ENCODE peak calls at places on chromosomes 7 and 10, in nine cellular contexts. One of them, this sample, is unnamed.

GRCh38 chr7:105086850-105087249 is 72.8 kb downstream of the KMT2E start:
- DNase-seq in astrocyte of the spinal cord: no peak
- DNase-seq in A673: no peak
- DNase-seq in astrocyte of the cerebellum: no peak
- DNase-seq in uterus: no peak
- DNase-seq in AG10803: no peak
- DNase-seq in neural crest cell: no peak
- DNase-seq in RWPE1: no peak
- DNase-seq in H1: no peak
- DNase-seq in this sample: no peak

GRCh38 chr10:28878236-28878970 is 201.1 kb downstream of the BAMBI start:
- DNase-seq in uterus: no peak
- DNase-seq in astrocyte of the cerebellum: no peak
- DNase-seq in RWPE1: no peak
- DNase-seq in neural crest cell: no peak
- DNase-seq in H1: no peak
- DNase-seq in A673: no peak
- DNase-seq in AG10803: no peak
- DNase-seq in astrocyte of the spinal cord: no peak
- DNase-seq in this sample: no peak

GRCh38 chr7:151179946-151180345 is 7.1 kb downstream of the ASB10 start:
- DNase-seq in RWPE1: no peak
- DNase-seq in A673: no peak
- DNase-seq in AG10803: no peak
- DNase-seq in neural crest cell: no peak
- DNase-seq in astrocyte of the spinal cord: no peak
- DNase-seq in uterus: no peak
- DNase-seq in H1: no peak
- DNase-seq in astrocyte of the cerebellum: no peak
- DNase-seq in this sample: no peak

GRCh38 chr10:90458054-90458453 is 399.8 kb downstream of the HTR7 start:
- DNase-seq in astrocyte of the cerebellum: no peak
- DNase-seq in AG10803: no peak
- DNase-seq in H1: no peak
- DNase-seq in uterus: no peak
- DNase-seq in A673: no peak
- DNase-seq in RWPE1: no peak
- DNase-seq in neural crest cell: no peak
- DNase-seq in astrocyte of the spinal cord: no peak
- DNase-seq in this sample: no peak

GRCh38 chr7:107946881-107947280 is 55.9 kb downstream of the DLD start:
- DNase-seq in RWPE1: no peak
- DNase-seq in H1: no peak
- DNase-seq in neural crest cell: peak
- DNase-seq in A673: no peak
- DNase-seq in astrocyte of the spinal cord: no peak
- DNase-seq in AG10803: no peak
- DNase-seq in astrocyte of the cerebellum: no peak
- DNase-seq in uterus: no peak
- DNase-seq in this sample: no peak

GRCh38 chr10:101972761-101973160 is 83.2 kb downstream of the ARMH3 start:
- DNase-seq in RWPE1: no peak
- DNase-seq in AG10803: no peak
- DNase-seq in neural crest cell: no peak
- DNase-seq in astrocyte of the spinal cord: no peak
- DNase-seq in A673: no peak
- DNase-seq in uterus: no peak
- DNase-seq in H1: no peak
- DNase-seq in astrocyte of the cerebellum: no peak
- DNase-seq in this sample: no peak

GRCh38 chr7:150992833-150993302 is 2.1 kb downstream of the NOS3 start:
- DNase-seq in neural crest cell: peak
- DNase-seq in A673: peak
- DNase-seq in uterus: no peak
- DNase-seq in AG10803: no peak
- DNase-seq in RWPE1: no peak
- DNase-seq in astrocyte of the cerebellum: no peak
- DNase-seq in astrocyte of the spinal cord: no peak
- DNase-seq in H1: no peak
- DNase-seq in this sample: no peak

GRCh38 chr10:134205-134742 is 981 bp upstream of the ZMYND11 start:
- DNase-seq in uterus: no peak
- DNase-seq in astrocyte of the cerebellum: no peak
- DNase-seq in neural crest cell: peak
- DNase-seq in A673: no peak
- DNase-seq in H1: no peak
- DNase-seq in AG10803: no peak
- DNase-seq in astrocyte of the spinal cord: peak
- DNase-seq in RWPE1: peak
- DNase-seq in this sample: no peak

GRCh38 chr10:119625570-119626280 is 25.5 kb upstream of the BAG3 start:
- DNase-seq in RWPE1: no peak
- DNase-seq in H1: no peak
- DNase-seq in neural crest cell: no peak
- DNase-seq in astrocyte of the spinal cord: no peak
- DNase-seq in AG10803: no peak
- DNase-seq in uterus: no peak
- DNase-seq in A673: no peak
- DNase-seq in astrocyte of the cerebellum: no peak
- DNase-seq in this sample: no peak

GRCh38 chr10:48655426-48656240 is 29.0 kb upstream of the WDFY4 start:
- DNase-seq in neural crest cell: no peak
- DNase-seq in A673: no peak
- DNase-seq in H1: no peak
- DNase-seq in AG10803: peak
- DNase-seq in RWPE1: peak
- DNase-seq in astrocyte of the cerebellum: no peak
- DNase-seq in astrocyte of the spinal cord: peak
- DNase-seq in uterus: peak
- DNase-seq in this sample: no peak

GRCh38 chr7:113159746-113160339 is 41.5 kb upstream of the SMIM30 start:
- DNase-seq in astrocyte of the spinal cord: peak
- DNase-seq in uterus: no peak
- DNase-seq in RWPE1: peak
- DNase-seq in A673: peak
- DNase-seq in H1: peak
- DNase-seq in AG10803: peak
- DNase-seq in neural crest cell: peak
- DNase-seq in astrocyte of the cerebellum: peak
- DNase-seq in this sample: no peak

GRCh38 chr7:131363719-131364118 is 36.0 kb downstream of the MKLN1 start:
- DNase-seq in uterus: no peak
- DNase-seq in A673: no peak
- DNase-seq in neural crest cell: no peak
- DNase-seq in astrocyte of the cerebellum: no peak
- DNase-seq in AG10803: no peak
- DNase-seq in H1: no peak
- DNase-seq in astrocyte of the spinal cord: no peak
- DNase-seq in RWPE1: no peak
- DNase-seq in this sample: no peak

GRCh38 chr10:126921974-126922525 is 16.8 kb downstream of the DOCK1 start:
- DNase-seq in neural crest cell: no peak
- DNase-seq in astrocyte of the cerebellum: no peak
- DNase-seq in uterus: no peak
- DNase-seq in AG10803: peak
- DNase-seq in A673: no peak
- DNase-seq in astrocyte of the spinal cord: peak
- DNase-seq in RWPE1: no peak
- DNase-seq in H1: no peak
- DNase-seq in this sample: no peak

GRCh38 chr7:266851-267840 is 22.8 kb upstream of the FOXL3 start:
- DNase-seq in AG10803: no peak
- DNase-seq in astrocyte of the cerebellum: no peak
- DNase-seq in H1: peak
- DNase-seq in A673: no peak
- DNase-seq in RWPE1: peak
- DNase-seq in uterus: no peak
- DNase-seq in neural crest cell: peak
- DNase-seq in astrocyte of the spinal cord: no peak
- DNase-seq in this sample: no peak

GRCh38 chr10:130932326-130933007 is 379.1 kb downstream of the TCERG1L start:
- DNase-seq in uterus: no peak
- DNase-seq in AG10803: no peak
- DNase-seq in RWPE1: no peak
- DNase-seq in astrocyte of the spinal cord: no peak
- DNase-seq in A673: no peak
- DNase-seq in H1: no peak
- DNase-seq in astrocyte of the cerebellum: no peak
- DNase-seq in neural crest cell: no peak
- DNase-seq in this sample: no peak

GRCh38 chr10:101646369-101646768 is 48.6 kb downstream of the FBXW4 start:
- DNase-seq in astrocyte of the spinal cord: no peak
- DNase-seq in uterus: peak
- DNase-seq in neural crest cell: no peak
- DNase-seq in RWPE1: no peak
- DNase-seq in A673: no peak
- DNase-seq in AG10803: no peak
- DNase-seq in astrocyte of the cerebellum: no peak
- DNase-seq in H1: no peak
- DNase-seq in this sample: no peak

GRCh38 chr7:136911362-136911761 is 42.9 kb downstream of the CHRM2 start:
- DNase-seq in astrocyte of the cerebellum: no peak
- DNase-seq in RWPE1: no peak
- DNase-seq in neural crest cell: no peak
- DNase-seq in astrocyte of the spinal cord: peak
- DNase-seq in H1: no peak
- DNase-seq in AG10803: peak
- DNase-seq in A673: peak
- DNase-seq in uterus: no peak
- DNase-seq in this sample: no peak

GRCh38 chr7:91357379-91357778 is 93.1 kb downstream of the FZD1 start:
- DNase-seq in neural crest cell: no peak
- DNase-seq in H1: no peak
- DNase-seq in astrocyte of the spinal cord: no peak
- DNase-seq in RWPE1: no peak
- DNase-seq in astrocyte of the cerebellum: no peak
- DNase-seq in uterus: no peak
- DNase-seq in AG10803: no peak
- DNase-seq in A673: no peak
- DNase-seq in this sample: no peak

GRCh38 chr10:117439243-117439912 is 64.1 kb upstream of the PDZD8 start:
- DNase-seq in uterus: peak
- DNase-seq in A673: no peak
- DNase-seq in astrocyte of the spinal cord: peak
- DNase-seq in astrocyte of the cerebellum: peak
- DNase-seq in neural crest cell: no peak
- DNase-seq in RWPE1: peak
- DNase-seq in AG10803: peak
- DNase-seq in H1: no peak
- DNase-seq in this sample: no peak

DNA sequence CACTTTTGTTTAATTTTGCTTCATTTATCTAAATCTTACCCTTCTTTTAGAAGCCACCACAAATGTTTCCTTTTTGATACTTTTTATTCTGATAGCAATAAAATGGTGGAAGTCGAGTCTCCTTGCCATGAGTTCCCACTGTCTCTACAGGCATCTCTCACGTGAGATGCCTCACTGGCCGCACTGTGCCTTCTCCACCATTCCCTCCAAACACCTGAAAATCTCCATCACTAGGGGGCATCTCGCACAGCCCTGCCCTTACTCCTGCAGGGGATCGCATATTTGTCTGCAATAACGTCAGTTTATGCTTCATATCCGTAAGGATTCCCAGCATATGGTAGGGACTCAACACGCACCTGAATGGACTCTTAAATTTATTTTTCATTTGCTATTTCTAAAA is 56.3 kb upstream of the NCAPG2 start:
- DNase-seq in RWPE1: no peak
- DNase-seq in astrocyte of the cerebellum: no peak
- DNase-seq in H1: no peak
- DNase-seq in astrocyte of the spinal cord: no peak
- DNase-seq in A673: no peak
- DNase-seq in uterus: no peak
- DNase-seq in AG10803: no peak
- DNase-seq in neural crest cell: no peak
- DNase-seq in this sample: no peak
- TF ChIP-seq CTCF in RWPE1: no peak
- TF ChIP-seq CTCF in astrocyte of the cerebellum: no peak
- TF ChIP-seq CTCF in H1: peak
- TF ChIP-seq CTCF in astrocyte of the spinal cord: peak
- TF ChIP-seq CTCF in A673: peak
- TF ChIP-seq CTCF in uterus: no peak
- TF ChIP-seq CTCF in AG10803: peak
- TF ChIP-seq CTCF in neural crest cell: peak
- TF ChIP-seq CTCF in this sample: no peak

GRCh38 chr7:96337519-96337918 is 15.6 kb upstream of the SLC25A13 start:
- DNase-seq in AG10803: peak
- DNase-seq in neural crest cell: no peak
- DNase-seq in astrocyte of the spinal cord: no peak
- DNase-seq in astrocyte of the cerebellum: no peak
- DNase-seq in A673: no peak
- DNase-seq in H1: no peak
- DNase-seq in RWPE1: no peak
- DNase-seq in uterus: no peak
- DNase-seq in this sample: no peak
- TF ChIP-seq CTCF in AG10803: no peak
- TF ChIP-seq CTCF in neural crest cell: no peak
- TF ChIP-seq CTCF in astrocyte of the spinal cord: no peak
- TF ChIP-seq CTCF in astrocyte of the cerebellum: no peak
- TF ChIP-seq CTCF in A673: no peak
- TF ChIP-seq CTCF in H1: no peak
- TF ChIP-seq CTCF in RWPE1: no peak
- TF ChIP-seq CTCF in uterus: no peak
- TF ChIP-seq CTCF in this sample: no peak

DNA sequence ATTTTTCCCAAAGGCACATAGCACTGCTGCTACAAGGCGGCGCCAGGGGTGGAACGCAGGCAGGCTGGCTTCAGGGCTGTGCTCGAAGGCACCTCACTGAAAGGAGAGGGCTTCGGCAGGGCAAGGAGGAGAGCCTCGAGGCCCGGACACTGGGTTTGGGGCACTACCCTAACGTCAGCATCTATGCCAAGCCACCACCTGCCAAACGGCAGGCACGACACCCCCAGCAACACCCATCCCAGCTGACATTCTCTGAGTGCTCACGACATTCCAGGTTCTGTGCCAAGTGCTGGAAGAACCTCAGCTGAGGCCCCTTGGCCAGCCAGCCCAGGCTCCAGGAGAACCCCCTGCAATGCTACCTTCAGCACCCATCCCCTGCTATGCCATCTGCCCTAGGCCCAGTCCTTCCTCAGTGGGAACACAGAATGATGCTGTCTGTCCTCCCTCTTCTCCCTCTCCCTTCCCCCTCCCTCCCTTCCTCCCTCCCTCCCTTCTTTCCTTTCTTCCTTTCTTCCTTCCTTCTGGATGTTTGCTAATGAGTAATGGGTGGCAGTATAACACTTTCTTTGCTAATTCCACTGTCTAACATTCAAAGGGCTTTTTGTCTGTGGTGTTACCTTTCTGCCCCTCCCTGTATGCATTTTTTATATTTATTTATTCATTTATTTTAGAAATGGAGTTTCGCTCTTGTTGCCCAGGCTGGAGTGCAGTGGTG is 24.3 kb downstream of the ZCCHC24 start:
- DNase-seq in astrocyte of the cerebellum: no peak
- DNase-seq in AG10803: peak
- DNase-seq in neural crest cell: no peak
- DNase-seq in astrocyte of the spinal cord: no peak
- DNase-seq in A673: no peak
- DNase-seq in RWPE1: no peak
- DNase-seq in H1: no peak
- DNase-seq in uterus: no peak
- DNase-seq in this sample: peak
- TF ChIP-seq CTCF in astrocyte of the cerebellum: no peak
- TF ChIP-seq CTCF in AG10803: no peak
- TF ChIP-seq CTCF in neural crest cell: no peak
- TF ChIP-seq CTCF in astrocyte of the spinal cord: no peak
- TF ChIP-seq CTCF in A673: no peak
- TF ChIP-seq CTCF in RWPE1: no peak
- TF ChIP-seq CTCF in H1: no peak
- TF ChIP-seq CTCF in uterus: no peak
- TF ChIP-seq CTCF in this sample: no peak

GRCh38 chr7:128404826-128405344 is 4.9 kb downstream of the IMPDH1 start:
- DNase-seq in A673: no peak
- DNase-seq in astrocyte of the spinal cord: no peak
- DNase-seq in neural crest cell: no peak
- DNase-seq in AG10803: peak
- DNase-seq in astrocyte of the cerebellum: no peak
- DNase-seq in uterus: no peak
- DNase-seq in H1: no peak
- DNase-seq in RWPE1: no peak
- DNase-seq in this sample: no peak
- TF ChIP-seq CTCF in A673: no peak
- TF ChIP-seq CTCF in astrocyte of the spinal cord: peak
- TF ChIP-seq CTCF in neural crest cell: no peak
- TF ChIP-seq CTCF in AG10803: peak
- TF ChIP-seq CTCF in astrocyte of the cerebellum: no peak
- TF ChIP-seq CTCF in uterus: no peak
- TF ChIP-seq CTCF in H1: no peak
- TF ChIP-seq CTCF in RWPE1: peak
- TF ChIP-seq CTCF in this sample: no peak